ENCODE peak calls at places on chromosomes 7 and 10, in five cellular contexts. N is omental fat pad, X is endothelial cell, F is suprapubic skin, G is transverse colon. W is an unnamed sample.

GRCh38 chr7:81944103-81944502 is 174.3 kb upstream of the HGF start:
- DNase-seq in N (no peak), X (no peak), F (no peak), G (no peak), W (peak)

GRCh38 chr7:141325275-141325674 is 225.9 kb upstream of the AGK start:
- DNase-seq in N (no peak), X (no peak), F (no peak), G (no peak), W (no peak)

GRCh38 chr10:17200885-17201164 is 647 bp downstream of the TRDMT1 start:
- DNase-seq in N (no peak), X (no peak), F (no peak), G (peak), W (peak)

GRCh38 chr7:2241580-2242540 is at the start of the genes MRM2 and NUDT1:
- DNase-seq in N (peak), X (peak), F (peak), G (peak), W (peak)

GRCh38 chr7:151248191-151249033 is at the start of gene SMARCD3:
- DNase-seq in N (no peak), X (peak), F (no peak), G (peak), W (peak)

GRCh38 chr7:80427218-80427617 is 84.6 kb downstream of the GNAT3 start:
- DNase-seq in N (no peak), X (no peak), F (no peak), G (no peak), W (no peak)

GRCh38 chr7:36400606-36401005 is 10.9 kb downstream of the ANLN start:
- DNase-seq in N (no peak), X (no peak), F (no peak), G (no peak), W (peak)

GRCh38 chr7:55036958-55037357 is 18.1 kb downstream of the EGFR start:
- DNase-seq in N (no peak), X (no peak), F (no peak), G (no peak), W (no peak)

GRCh38 chr10:93435061-93435491 is 47.1 kb downstream of the MYOF start:
- DNase-seq in N (no peak), X (no peak), F (no peak), G (no peak), W (no peak)

GRCh38 chr7:140635821-140636220 is 4.8 kb downstream of the DENND2A start:
- DNase-seq in N (no peak), X (no peak), F (no peak), G (no peak), W (no peak)

GRCh38 chr7:98307971-98308466 is 26.5 kb downstream of the BRI3 start:
- DNase-seq in N (no peak), X (no peak), F (no peak), G (no peak), W (no peak)

GRCh38 chr10:16952010-16952550 is 134.9 kb upstream of the RSU1 start:
- DNase-seq in N (no peak), X (no peak), F (no peak), G (no peak), W (no peak)

GRCh38 chr10:49112851-49113250 is 2.5 kb downstream of the VSTM4 start:
- DNase-seq in N (no peak), X (no peak), F (no peak), G (no peak), W (no peak)

GRCh38 chr10:6045600-6046457 is 16.3 kb downstream of the IL2RA start:
- DNase-seq in N (no peak), X (no peak), F (no peak), G (no peak), W (no peak)

GRCh38 chr10:110865184-110865803 is 6.4 kb upstream of the PDCD4 start:
- DNase-seq in N (no peak), X (no peak), F (no peak), G (no peak), W (peak)

GRCh38 chr7:149090397-149091195 is at the start of gene ZNF786:
- DNase-seq in N (peak), X (peak), F (peak), G (peak), W (peak)

GRCh38 chr7:84002348-84002747 is 192.2 kb downstream of the SEMA3A start:
- DNase-seq in N (no peak), X (no peak), F (no peak), G (no peak), W (no peak)

GRCh38 chr10:92531132-92531531 is 42.8 kb downstream of the IDE start:
- DNase-seq in N (no peak), X (no peak), F (no peak), G (no peak), W (no peak)

GRCh38 chr7:158816271-158816670 is 13.0 kb downstream of the ESYT2 start:
- DNase-seq in N (no peak), X (no peak), F (no peak), G (no peak), W (peak)

GRCh38 chr10:104589431-104589830 is 51.7 kb upstream of the SORCS3 start:
- DNase-seq in N (no peak), X (no peak), F (no peak), G (no peak), W (peak)

GRCh38 chr7:107021600-107021999 is 22.9 kb upstream of the PRKAR2B start:
- DNase-seq in N (no peak), X (no peak), F (no peak), G (no peak), W (no peak)

GRCh38 chr7:19102884-19103283 is 14.6 kb downstream of the TWIST1 start:
- DNase-seq in N (no peak), X (no peak), F (no peak), G (no peak), W (no peak)

GRCh38 chr10:117860823-117861222 is 185.9 kb downstream of the RAB11FIP2 start:
- DNase-seq in N (no peak), X (no peak), F (no peak), G (no peak), W (peak)

GRCh38 chr7:106073701-106074100 is 38.4 kb downstream of the SYPL1 start:
- DNase-seq in N (no peak), X (no peak), F (no peak), G (no peak), W (no peak)

GRCh38 chr7:80833289-80834104 is 85.4 kb downstream of the SEMA3C start:
- DNase-seq in N (no peak), X (no peak), F (no peak), G (no peak), W (peak)

GRCh38 chr7:134514663-134515062 is 12.7 kb upstream of the AKR1B10 start:
- DNase-seq in N (no peak), X (peak), F (no peak), G (peak), W (peak)

GRCh38 chr7:80037689-80038088 is 96.9 kb upstream of the GNAI1 start:
- DNase-seq in N (no peak), X (no peak), F (no peak), G (no peak), W (no peak)

GRCh38 chr7:132577206-132578049 is 1.2 kb upstream of the PLXNA4 start:
- DNase-seq in N (no peak), X (peak), F (no peak), G (peak), W (peak)

GRCh38 chr7:27492224-27492623 is 170.5 kb downstream of the HIBADH start:
- DNase-seq in N (no peak), X (no peak), F (no peak), G (no peak), W (no peak)

GRCh38 chr10:113052076-113052830 is 102.2 kb downstream of the TCF7L2 start:
- DNase-seq in N (no peak), X (no peak), F (no peak), G (no peak), W (no peak)

GRCh38 chr7:11727864-11728263 is 104.1 kb downstream of the THSD7A start:
- DNase-seq in N (no peak), X (no peak), F (no peak), G (no peak), W (peak)

GRCh38 chr10:90286406-90286805 is 571.4 kb downstream of the HTR7 start:
- DNase-seq in N (no peak), X (no peak), F (no peak), G (no peak), W (no peak)

GRCh38 chr10:86758231-86759072 is 2.0 kb downstream of the BMPR1A start:
- DNase-seq in N (no peak), X (no peak), F (no peak), G (no peak), W (peak)

GRCh38 chr7:66206909-66207240 is 1.7 kb downstream of the TPST1 start:
- DNase-seq in N (no peak), X (no peak), F (no peak), G (no peak), W (no peak)

GRCh38 chr10:79027147-79028055 is 41.4 kb upstream of the ZMIZ1 start:
- DNase-seq in N (no peak), X (no peak), F (peak), G (no peak), W (no peak)

GRCh38 chr10:121043124-121043849 is 192.1 kb downstream of the WDR11 start:
- DNase-seq in N (no peak), X (no peak), F (no peak), G (no peak), W (no peak)

GRCh38 chr7:46603780-46604725 is 683.0 kb upstream of the IGFBP3 start:
- DNase-seq in N (no peak), X (no peak), F (peak), G (peak), W (peak)

GRCh38 chr10:68331455-68332258 is at the start of gene HNRNPH3:
- DNase-seq in N (peak), X (peak), F (peak), G (peak), W (peak)
- TF ChIP-seq CTCF in N (no peak), X (no peak), F (no peak), G (no peak), W (no peak)

DNA sequence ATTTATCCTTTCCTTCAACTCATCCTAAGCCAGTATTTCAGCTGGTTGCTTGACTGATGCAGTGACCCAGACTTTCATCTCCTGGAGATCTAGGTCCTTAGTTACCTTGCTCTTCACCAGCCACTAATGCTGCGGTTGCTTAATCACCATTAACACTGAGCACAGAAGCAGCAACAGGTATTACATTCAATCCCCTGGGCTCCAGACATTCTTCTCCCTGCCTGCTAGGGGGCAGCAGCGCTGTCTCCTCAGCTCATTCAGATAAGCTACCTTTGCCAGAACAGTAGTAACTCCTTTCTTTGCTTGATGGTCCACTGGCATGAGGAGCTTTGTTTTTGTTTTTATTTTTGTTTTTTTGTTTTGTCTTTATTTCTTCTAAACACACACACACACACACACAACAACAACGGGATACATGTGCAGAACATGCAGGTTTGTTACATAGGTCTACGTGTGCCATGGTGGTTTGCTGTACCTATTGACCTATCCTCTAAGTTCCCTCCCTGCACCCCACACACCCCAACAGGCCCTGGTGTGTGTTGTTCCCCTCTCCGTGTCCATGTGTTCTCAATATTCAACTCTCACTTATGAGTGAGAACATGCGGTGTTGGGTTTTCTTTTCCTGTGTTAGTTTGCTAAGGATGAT is 1043.2 kb upstream of the C7orf33 start:
- DNase-seq in N (no peak), X (peak), F (no peak), G (peak), W (peak)
- TF ChIP-seq CTCF in N (no peak), X (peak), F (no peak), G (no peak), W (peak)

GRCh38 chr10:126407831-126408230 is 19.6 kb upstream of the ADAM12 start:
- DNase-seq in N (no peak), X (no peak), F (no peak), G (no peak), W (peak)
- TF ChIP-seq CTCF in N (no peak), X (no peak), F (no peak), G (no peak), W (no peak)

DNA sequence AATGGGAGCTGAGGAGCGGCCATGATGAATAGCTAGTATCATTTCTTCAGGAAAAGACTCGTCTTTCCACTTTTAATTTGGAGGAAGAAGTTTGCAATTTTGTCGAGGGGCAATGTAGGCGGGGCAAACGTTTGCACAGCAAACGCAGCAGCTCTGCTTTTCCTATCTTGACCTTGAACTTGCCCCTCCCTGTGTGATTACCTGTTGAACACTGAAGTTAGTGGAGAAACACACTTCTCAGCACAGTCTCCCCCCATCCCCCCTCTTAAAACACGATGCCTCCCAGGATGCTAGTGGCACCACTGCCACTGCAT is 178 bp upstream of the EPDR1 start:
- DNase-seq in N (no peak), X (no peak), F (no peak), G (no peak), W (no peak)
- TF ChIP-seq CTCF in N (no peak), X (no peak), F (no peak), G (no peak), W (peak)

GRCh38 chr10:15084502-15084922 is 4.1 kb downstream of the ACBD7 start:
- DNase-seq in N (no peak), X (no peak), F (no peak), G (peak), W (peak)
- TF ChIP-seq CTCF in N (no peak), X (no peak), F (no peak), G (no peak), W (no peak)

DNA sequence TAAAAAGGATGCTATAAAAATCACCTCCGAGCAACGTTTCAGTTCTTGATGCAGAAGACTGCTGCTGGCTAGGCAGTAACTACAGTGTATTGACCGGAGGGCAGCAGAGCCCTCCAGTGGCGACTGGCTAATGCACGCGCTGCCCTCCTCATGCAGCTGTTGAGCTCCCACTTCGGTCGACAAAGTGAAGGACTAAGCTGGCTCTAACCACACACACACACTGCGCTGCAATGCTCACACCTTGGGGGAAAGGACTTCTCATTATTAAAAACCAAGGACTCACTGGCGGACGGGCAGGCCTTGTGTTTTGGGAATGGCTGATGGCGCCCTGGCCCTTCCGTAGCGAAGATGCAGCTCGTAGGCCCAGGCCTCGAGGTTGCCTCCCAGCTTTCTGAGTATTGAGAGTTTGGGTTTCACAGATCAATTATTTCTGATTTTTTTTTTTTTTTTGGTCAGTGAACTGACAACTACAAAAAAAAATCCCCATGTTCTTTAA is 120.9 kb upstream of the DIP2C start:
- DNase-seq in N (no peak), X (peak), F (no peak), G (no peak), W (peak)
- TF ChIP-seq CTCF in N (no peak), X (no peak), F (no peak), G (peak), W (no peak)

W was measured in cardiac fibroblast.